ENCODE peak calls at places on chromosomes 6 and 20, in eight cellular contexts. One of them, this sample, is unnamed.

GRCh38 chr20:63939061-63939935 is 16.9 kb downstream of the UCKL1 start:
- DNase-seq in GM10248: no peak
- DNase-seq in activated T-helper 1 cell treated with anti-CD3 and anti-CD28 coated beads, Interleukin-2, amount 50 U/mL, for 16 hours: no peak
- DNase-seq in NCI-H2081 treated with DMSO at 0.1 percent for 48 hours: no peak
- DNase-seq in NCI-H345: no peak
- DNase-seq in substantia nigra: no peak
- DNase-seq in pancreas: peak
- DNase-seq in activated T-cell treated with anti-CD3 and anti-CD28 coated beads, Interleukin-2, amount 50 U/mL, for 4 hours: no peak
- DNase-seq in this sample: no peak

GRCh38 chr6:166025149-166025898 is 142.3 kb downstream of the TBXT start:
- DNase-seq in NCI-H2081 treated with DMSO at 0.1 percent for 48 hours: no peak
- DNase-seq in GM10248: no peak
- DNase-seq in NCI-H345: no peak
- DNase-seq in pancreas: no peak
- DNase-seq in substantia nigra: no peak
- DNase-seq in activated T-cell treated with anti-CD3 and anti-CD28 coated beads, Interleukin-2, amount 50 U/mL, for 4 hours: no peak
- DNase-seq in activated T-helper 1 cell treated with anti-CD3 and anti-CD28 coated beads, Interleukin-2, amount 50 U/mL, for 16 hours: no peak
- DNase-seq in this sample: no peak

GRCh38 chr20:31894980-31895675 is 24.7 kb downstream of the TTLL9 start:
- DNase-seq in activated T-cell treated with anti-CD3 and anti-CD28 coated beads, Interleukin-2, amount 50 U/mL, for 4 hours: no peak
- DNase-seq in pancreas: no peak
- DNase-seq in NCI-H2081 treated with DMSO at 0.1 percent for 48 hours: no peak
- DNase-seq in activated T-helper 1 cell treated with anti-CD3 and anti-CD28 coated beads, Interleukin-2, amount 50 U/mL, for 16 hours: no peak
- DNase-seq in GM10248: peak
- DNase-seq in NCI-H345: no peak
- DNase-seq in substantia nigra: peak
- DNase-seq in this sample: no peak

GRCh38 chr6:67667640-67668422 is 967.3 kb upstream of the ADGRB3 start:
- DNase-seq in NCI-H2081 treated with DMSO at 0.1 percent for 48 hours: no peak
- DNase-seq in GM10248: no peak
- DNase-seq in substantia nigra: no peak
- DNase-seq in activated T-cell treated with anti-CD3 and anti-CD28 coated beads, Interleukin-2, amount 50 U/mL, for 4 hours: no peak
- DNase-seq in activated T-helper 1 cell treated with anti-CD3 and anti-CD28 coated beads, Interleukin-2, amount 50 U/mL, for 16 hours: no peak
- DNase-seq in pancreas: no peak
- DNase-seq in NCI-H345: no peak
- DNase-seq in this sample: no peak

GRCh38 chr6:62903263-62903662 is 308.0 kb upstream of the FKBP1C start:
- DNase-seq in NCI-H2081 treated with DMSO at 0.1 percent for 48 hours: no peak
- DNase-seq in activated T-helper 1 cell treated with anti-CD3 and anti-CD28 coated beads, Interleukin-2, amount 50 U/mL, for 16 hours: no peak
- DNase-seq in GM10248: no peak
- DNase-seq in NCI-H345: no peak
- DNase-seq in substantia nigra: no peak
- DNase-seq in activated T-cell treated with anti-CD3 and anti-CD28 coated beads, Interleukin-2, amount 50 U/mL, for 4 hours: no peak
- DNase-seq in pancreas: no peak
- DNase-seq in this sample: no peak

GRCh38 chr6:125906158-125906998 is 50.2 kb upstream of the HINT3 start:
- DNase-seq in NCI-H345: no peak
- DNase-seq in pancreas: peak
- DNase-seq in substantia nigra: no peak
- DNase-seq in NCI-H2081 treated with DMSO at 0.1 percent for 48 hours: no peak
- DNase-seq in GM10248: peak
- DNase-seq in activated T-helper 1 cell treated with anti-CD3 and anti-CD28 coated beads, Interleukin-2, amount 50 U/mL, for 16 hours: no peak
- DNase-seq in activated T-cell treated with anti-CD3 and anti-CD28 coated beads, Interleukin-2, amount 50 U/mL, for 4 hours: peak
- DNase-seq in this sample: no peak

GRCh38 chr20:25344634-25345033 is 46.0 kb downstream of the ABHD12 start:
- DNase-seq in pancreas: no peak
- DNase-seq in GM10248: no peak
- DNase-seq in activated T-cell treated with anti-CD3 and anti-CD28 coated beads, Interleukin-2, amount 50 U/mL, for 4 hours: no peak
- DNase-seq in NCI-H345: no peak
- DNase-seq in substantia nigra: no peak
- DNase-seq in activated T-helper 1 cell treated with anti-CD3 and anti-CD28 coated beads, Interleukin-2, amount 50 U/mL, for 16 hours: no peak
- DNase-seq in NCI-H2081 treated with DMSO at 0.1 percent for 48 hours: no peak
- DNase-seq in this sample: no peak

GRCh38 chr6:17042422-17043147 is 59.3 kb upstream of the STMND1 start:
- DNase-seq in GM10248: no peak
- DNase-seq in NCI-H2081 treated with DMSO at 0.1 percent for 48 hours: no peak
- DNase-seq in activated T-helper 1 cell treated with anti-CD3 and anti-CD28 coated beads, Interleukin-2, amount 50 U/mL, for 16 hours: no peak
- DNase-seq in activated T-cell treated with anti-CD3 and anti-CD28 coated beads, Interleukin-2, amount 50 U/mL, for 4 hours: no peak
- DNase-seq in pancreas: peak
- DNase-seq in NCI-H345: no peak
- DNase-seq in substantia nigra: peak
- DNase-seq in this sample: no peak

GRCh38 chr6:119241124-119241491 is 108.5 kb downstream of the MAN1A1 start:
- DNase-seq in activated T-cell treated with anti-CD3 and anti-CD28 coated beads, Interleukin-2, amount 50 U/mL, for 4 hours: no peak
- DNase-seq in activated T-helper 1 cell treated with anti-CD3 and anti-CD28 coated beads, Interleukin-2, amount 50 U/mL, for 16 hours: no peak
- DNase-seq in NCI-H345: peak
- DNase-seq in NCI-H2081 treated with DMSO at 0.1 percent for 48 hours: no peak
- DNase-seq in GM10248: peak
- DNase-seq in substantia nigra: no peak
- DNase-seq in pancreas: no peak
- DNase-seq in this sample: no peak

GRCh38 chr6:146489489-146489888 is 54.1 kb upstream of the RAB32 start:
- DNase-seq in activated T-helper 1 cell treated with anti-CD3 and anti-CD28 coated beads, Interleukin-2, amount 50 U/mL, for 16 hours: no peak
- DNase-seq in substantia nigra: no peak
- DNase-seq in NCI-H345: no peak
- DNase-seq in activated T-cell treated with anti-CD3 and anti-CD28 coated beads, Interleukin-2, amount 50 U/mL, for 4 hours: no peak
- DNase-seq in pancreas: no peak
- DNase-seq in GM10248: no peak
- DNase-seq in NCI-H2081 treated with DMSO at 0.1 percent for 48 hours: no peak
- DNase-seq in this sample: no peak

GRCh38 chr6:22888147-22888831 is 318.9 kb downstream of the HDGFL1 start:
- DNase-seq in GM10248: no peak
- DNase-seq in substantia nigra: no peak
- DNase-seq in pancreas: no peak
- DNase-seq in activated T-cell treated with anti-CD3 and anti-CD28 coated beads, Interleukin-2, amount 50 U/mL, for 4 hours: no peak
- DNase-seq in activated T-helper 1 cell treated with anti-CD3 and anti-CD28 coated beads, Interleukin-2, amount 50 U/mL, for 16 hours: no peak
- DNase-seq in NCI-H2081 treated with DMSO at 0.1 percent for 48 hours: no peak
- DNase-seq in NCI-H345: peak
- DNase-seq in this sample: no peak

GRCh38 chr6:2952557-2953095 is 18.7 kb downstream of the SERPINB6 start:
- DNase-seq in GM10248: peak
- DNase-seq in NCI-H2081 treated with DMSO at 0.1 percent for 48 hours: no peak
- DNase-seq in activated T-cell treated with anti-CD3 and anti-CD28 coated beads, Interleukin-2, amount 50 U/mL, for 4 hours: peak
- DNase-seq in activated T-helper 1 cell treated with anti-CD3 and anti-CD28 coated beads, Interleukin-2, amount 50 U/mL, for 16 hours: no peak
- DNase-seq in substantia nigra: peak
- DNase-seq in pancreas: peak
- DNase-seq in NCI-H345: no peak
- DNase-seq in this sample: no peak

GRCh38 chr20:39019805-39020325 is 57.7 kb downstream of the DHX35 start:
- DNase-seq in GM10248: no peak
- DNase-seq in NCI-H2081 treated with DMSO at 0.1 percent for 48 hours: no peak
- DNase-seq in activated T-cell treated with anti-CD3 and anti-CD28 coated beads, Interleukin-2, amount 50 U/mL, for 4 hours: no peak
- DNase-seq in substantia nigra: no peak
- DNase-seq in NCI-H345: no peak
- DNase-seq in activated T-helper 1 cell treated with anti-CD3 and anti-CD28 coated beads, Interleukin-2, amount 50 U/mL, for 16 hours: no peak
- DNase-seq in pancreas: no peak
- DNase-seq in this sample: no peak

GRCh38 chr20:21607971-21608735 is 94.3 kb upstream of the NKX2-2 start:
- DNase-seq in activated T-cell treated with anti-CD3 and anti-CD28 coated beads, Interleukin-2, amount 50 U/mL, for 4 hours: no peak
- DNase-seq in activated T-helper 1 cell treated with anti-CD3 and anti-CD28 coated beads, Interleukin-2, amount 50 U/mL, for 16 hours: no peak
- DNase-seq in pancreas: peak
- DNase-seq in NCI-H345: peak
- DNase-seq in substantia nigra: peak
- DNase-seq in NCI-H2081 treated with DMSO at 0.1 percent for 48 hours: peak
- DNase-seq in GM10248: no peak
- DNase-seq in this sample: no peak

GRCh38 chr20:60152792-60153191 is 194.6 kb downstream of the CDH26 start:
- DNase-seq in pancreas: no peak
- DNase-seq in activated T-cell treated with anti-CD3 and anti-CD28 coated beads, Interleukin-2, amount 50 U/mL, for 4 hours: no peak
- DNase-seq in substantia nigra: no peak
- DNase-seq in NCI-H2081 treated with DMSO at 0.1 percent for 48 hours: no peak
- DNase-seq in GM10248: no peak
- DNase-seq in activated T-helper 1 cell treated with anti-CD3 and anti-CD28 coated beads, Interleukin-2, amount 50 U/mL, for 16 hours: no peak
- DNase-seq in NCI-H345: no peak
- DNase-seq in this sample: no peak

GRCh38 chr6:90914312-90914711 is 327.4 kb upstream of the MAP3K7 start:
- DNase-seq in substantia nigra: no peak
- DNase-seq in activated T-cell treated with anti-CD3 and anti-CD28 coated beads, Interleukin-2, amount 50 U/mL, for 4 hours: no peak
- DNase-seq in pancreas: no peak
- DNase-seq in NCI-H345: no peak
- DNase-seq in GM10248: no peak
- DNase-seq in NCI-H2081 treated with DMSO at 0.1 percent for 48 hours: no peak
- DNase-seq in activated T-helper 1 cell treated with anti-CD3 and anti-CD28 coated beads, Interleukin-2, amount 50 U/mL, for 16 hours: no peak
- DNase-seq in this sample: no peak

GRCh38 chr6:128363424-128363823 is 157.0 kb downstream of the PTPRK start:
- DNase-seq in activated T-helper 1 cell treated with anti-CD3 and anti-CD28 coated beads, Interleukin-2, amount 50 U/mL, for 16 hours: no peak
- DNase-seq in NCI-H345: no peak
- DNase-seq in substantia nigra: no peak
- DNase-seq in NCI-H2081 treated with DMSO at 0.1 percent for 48 hours: no peak
- DNase-seq in activated T-cell treated with anti-CD3 and anti-CD28 coated beads, Interleukin-2, amount 50 U/mL, for 4 hours: no peak
- DNase-seq in GM10248: no peak
- DNase-seq in pancreas: no peak
- DNase-seq in this sample: no peak

GRCh38 chr6:75206338-75207210 is 721 bp upstream of the COL12A1 start:
- DNase-seq in substantia nigra: no peak
- DNase-seq in GM10248: peak
- DNase-seq in NCI-H2081 treated with DMSO at 0.1 percent for 48 hours: no peak
- DNase-seq in pancreas: no peak
- DNase-seq in activated T-cell treated with anti-CD3 and anti-CD28 coated beads, Interleukin-2, amount 50 U/mL, for 4 hours: no peak
- DNase-seq in activated T-helper 1 cell treated with anti-CD3 and anti-CD28 coated beads, Interleukin-2, amount 50 U/mL, for 16 hours: no peak
- DNase-seq in NCI-H345: no peak
- DNase-seq in this sample: no peak

GRCh38 chr6:125114248-125114858 is 39.2 kb upstream of the TPD52L1 start:
- DNase-seq in pancreas: peak
- DNase-seq in NCI-H2081 treated with DMSO at 0.1 percent for 48 hours: no peak
- DNase-seq in activated T-helper 1 cell treated with anti-CD3 and anti-CD28 coated beads, Interleukin-2, amount 50 U/mL, for 16 hours: peak
- DNase-seq in GM10248: peak
- DNase-seq in activated T-cell treated with anti-CD3 and anti-CD28 coated beads, Interleukin-2, amount 50 U/mL, for 4 hours: peak
- DNase-seq in substantia nigra: no peak
- DNase-seq in NCI-H345: peak
- DNase-seq in this sample: peak

GRCh38 chr20:31608256-31608980 is 3.3 kb downstream of the ID1 start:
- DNase-seq in NCI-H345: peak
- DNase-seq in GM10248: no peak
- DNase-seq in activated T-helper 1 cell treated with anti-CD3 and anti-CD28 coated beads, Interleukin-2, amount 50 U/mL, for 16 hours: no peak
- DNase-seq in NCI-H2081 treated with DMSO at 0.1 percent for 48 hours: peak
- DNase-seq in substantia nigra: peak
- DNase-seq in pancreas: peak
- DNase-seq in activated T-cell treated with anti-CD3 and anti-CD28 coated beads, Interleukin-2, amount 50 U/mL, for 4 hours: no peak
- DNase-seq in this sample: peak

GRCh38 chr6:30136570-30137286 is 788 bp downstream of the TRIM40 start:
- DNase-seq in pancreas: no peak
- DNase-seq in substantia nigra: no peak
- DNase-seq in GM10248: no peak
- DNase-seq in NCI-H2081 treated with DMSO at 0.1 percent for 48 hours: no peak
- DNase-seq in activated T-cell treated with anti-CD3 and anti-CD28 coated beads, Interleukin-2, amount 50 U/mL, for 4 hours: no peak
- DNase-seq in activated T-helper 1 cell treated with anti-CD3 and anti-CD28 coated beads, Interleukin-2, amount 50 U/mL, for 16 hours: no peak
- DNase-seq in NCI-H345: no peak
- DNase-seq in this sample: no peak

GRCh38 chr6:163095401-163095800 is 319.1 kb upstream of the QKI start:
- DNase-seq in substantia nigra: no peak
- DNase-seq in pancreas: no peak
- DNase-seq in activated T-helper 1 cell treated with anti-CD3 and anti-CD28 coated beads, Interleukin-2, amount 50 U/mL, for 16 hours: no peak
- DNase-seq in NCI-H2081 treated with DMSO at 0.1 percent for 48 hours: no peak
- DNase-seq in GM10248: no peak
- DNase-seq in activated T-cell treated with anti-CD3 and anti-CD28 coated beads, Interleukin-2, amount 50 U/mL, for 4 hours: no peak
- DNase-seq in NCI-H345: no peak
- DNase-seq in this sample: no peak

GRCh38 chr6:28794175-28795002 is 129.4 kb downstream of the TRIM27 start:
- DNase-seq in pancreas: no peak
- DNase-seq in activated T-cell treated with anti-CD3 and anti-CD28 coated beads, Interleukin-2, amount 50 U/mL, for 4 hours: no peak
- DNase-seq in NCI-H2081 treated with DMSO at 0.1 percent for 48 hours: no peak
- DNase-seq in GM10248: no peak
- DNase-seq in activated T-helper 1 cell treated with anti-CD3 and anti-CD28 coated beads, Interleukin-2, amount 50 U/mL, for 16 hours: no peak
- DNase-seq in substantia nigra: no peak
- DNase-seq in NCI-H345: no peak
- DNase-seq in this sample: no peak

GRCh38 chr6:132544826-132545225 is 6.7 kb downstream of the TAAR9 start:
- DNase-seq in activated T-helper 1 cell treated with anti-CD3 and anti-CD28 coated beads, Interleukin-2, amount 50 U/mL, for 16 hours: no peak
- DNase-seq in NCI-H345: no peak
- DNase-seq in substantia nigra: no peak
- DNase-seq in GM10248: no peak
- DNase-seq in NCI-H2081 treated with DMSO at 0.1 percent for 48 hours: no peak
- DNase-seq in pancreas: no peak
- DNase-seq in activated T-cell treated with anti-CD3 and anti-CD28 coated beads, Interleukin-2, amount 50 U/mL, for 4 hours: no peak
- DNase-seq in this sample: no peak

GRCh38 chr20:17680128-17680835 is 1.8 kb downstream of the RRBP1 start:
- DNase-seq in GM10248: no peak
- DNase-seq in activated T-cell treated with anti-CD3 and anti-CD28 coated beads, Interleukin-2, amount 50 U/mL, for 4 hours: no peak
- DNase-seq in substantia nigra: no peak
- DNase-seq in activated T-helper 1 cell treated with anti-CD3 and anti-CD28 coated beads, Interleukin-2, amount 50 U/mL, for 16 hours: no peak
- DNase-seq in NCI-H345: peak
- DNase-seq in pancreas: peak
- DNase-seq in NCI-H2081 treated with DMSO at 0.1 percent for 48 hours: no peak
- DNase-seq in this sample: no peak

GRCh38 chr20:44856847-44857448 is 28.6 kb upstream of the YWHAB start:
- DNase-seq in pancreas: no peak
- DNase-seq in activated T-helper 1 cell treated with anti-CD3 and anti-CD28 coated beads, Interleukin-2, amount 50 U/mL, for 16 hours: no peak
- DNase-seq in activated T-cell treated with anti-CD3 and anti-CD28 coated beads, Interleukin-2, amount 50 U/mL, for 4 hours: no peak
- DNase-seq in NCI-H345: no peak
- DNase-seq in GM10248: no peak
- DNase-seq in substantia nigra: no peak
- DNase-seq in NCI-H2081 treated with DMSO at 0.1 percent for 48 hours: no peak
- DNase-seq in this sample: no peak

GRCh38 chr6:130288065-130288464 is 65.3 kb upstream of the SAMD3 start:
- DNase-seq in activated T-helper 1 cell treated with anti-CD3 and anti-CD28 coated beads, Interleukin-2, amount 50 U/mL, for 16 hours: no peak
- DNase-seq in NCI-H345: no peak
- DNase-seq in substantia nigra: no peak
- DNase-seq in pancreas: no peak
- DNase-seq in GM10248: no peak
- DNase-seq in activated T-cell treated with anti-CD3 and anti-CD28 coated beads, Interleukin-2, amount 50 U/mL, for 4 hours: no peak
- DNase-seq in NCI-H2081 treated with DMSO at 0.1 percent for 48 hours: no peak
- DNase-seq in this sample: no peak

GRCh38 chr20:38143238-38143645 is 21.8 kb downstream of the TGM2 start:
- DNase-seq in NCI-H345: no peak
- DNase-seq in activated T-cell treated with anti-CD3 and anti-CD28 coated beads, Interleukin-2, amount 50 U/mL, for 4 hours: no peak
- DNase-seq in pancreas: no peak
- DNase-seq in activated T-helper 1 cell treated with anti-CD3 and anti-CD28 coated beads, Interleukin-2, amount 50 U/mL, for 16 hours: no peak
- DNase-seq in substantia nigra: no peak
- DNase-seq in NCI-H2081 treated with DMSO at 0.1 percent for 48 hours: no peak
- DNase-seq in GM10248: no peak
- DNase-seq in this sample: no peak

GRCh38 chr6:114342086-114342825 is 567 bp downstream of the HS3ST5 start:
- DNase-seq in NCI-H345: no peak
- DNase-seq in GM10248: peak
- DNase-seq in activated T-cell treated with anti-CD3 and anti-CD28 coated beads, Interleukin-2, amount 50 U/mL, for 4 hours: no peak
- DNase-seq in pancreas: peak
- DNase-seq in activated T-helper 1 cell treated with anti-CD3 and anti-CD28 coated beads, Interleukin-2, amount 50 U/mL, for 16 hours: no peak
- DNase-seq in substantia nigra: peak
- DNase-seq in NCI-H2081 treated with DMSO at 0.1 percent for 48 hours: no peak
- DNase-seq in this sample: no peak

GRCh38 chr6:157471077-157471686 is 90.2 kb downstream of the ZDHHC14 start:
- DNase-seq in activated T-cell treated with anti-CD3 and anti-CD28 coated beads, Interleukin-2, amount 50 U/mL, for 4 hours: no peak
- DNase-seq in activated T-helper 1 cell treated with anti-CD3 and anti-CD28 coated beads, Interleukin-2, amount 50 U/mL, for 16 hours: no peak
- DNase-seq in pancreas: no peak
- DNase-seq in NCI-H2081 treated with DMSO at 0.1 percent for 48 hours: no peak
- DNase-seq in substantia nigra: no peak
- DNase-seq in NCI-H345: no peak
- DNase-seq in GM10248: no peak
- DNase-seq in this sample: no peak

GRCh38 chr6:144546807-144547206 is 261.7 kb downstream of the UTRN start:
- DNase-seq in substantia nigra: no peak
- DNase-seq in pancreas: no peak
- DNase-seq in activated T-helper 1 cell treated with anti-CD3 and anti-CD28 coated beads, Interleukin-2, amount 50 U/mL, for 16 hours: no peak
- DNase-seq in NCI-H2081 treated with DMSO at 0.1 percent for 48 hours: no peak
- DNase-seq in activated T-cell treated with anti-CD3 and anti-CD28 coated beads, Interleukin-2, amount 50 U/mL, for 4 hours: no peak
- DNase-seq in GM10248: no peak
- DNase-seq in NCI-H345: no peak
- DNase-seq in this sample: no peak

GRCh38 chr6:13172294-13172693 is 156.0 kb downstream of the TBC1D7 start:
- DNase-seq in NCI-H2081 treated with DMSO at 0.1 percent for 48 hours: no peak
- DNase-seq in substantia nigra: no peak
- DNase-seq in pancreas: no peak
- DNase-seq in activated T-cell treated with anti-CD3 and anti-CD28 coated beads, Interleukin-2, amount 50 U/mL, for 4 hours: no peak
- DNase-seq in GM10248: no peak
- DNase-seq in NCI-H345: no peak
- DNase-seq in activated T-helper 1 cell treated with anti-CD3 and anti-CD28 coated beads, Interleukin-2, amount 50 U/mL, for 16 hours: no peak
- DNase-seq in this sample: no peak

GRCh38 chr6:143390278-143390677 is 60.2 kb downstream of the ADAT2 start:
- DNase-seq in pancreas: no peak
- DNase-seq in NCI-H345: no peak
- DNase-seq in NCI-H2081 treated with DMSO at 0.1 percent for 48 hours: no peak
- DNase-seq in GM10248: no peak
- DNase-seq in activated T-helper 1 cell treated with anti-CD3 and anti-CD28 coated beads, Interleukin-2, amount 50 U/mL, for 16 hours: no peak
- DNase-seq in substantia nigra: no peak
- DNase-seq in activated T-cell treated with anti-CD3 and anti-CD28 coated beads, Interleukin-2, amount 50 U/mL, for 4 hours: no peak
- DNase-seq in this sample: no peak

GRCh38 chr6:133040025-133040838 is 200.9 kb upstream of the EYA4 start:
- DNase-seq in NCI-H2081 treated with DMSO at 0.1 percent for 48 hours: no peak
- DNase-seq in GM10248: peak
- DNase-seq in activated T-helper 1 cell treated with anti-CD3 and anti-CD28 coated beads, Interleukin-2, amount 50 U/mL, for 16 hours: no peak
- DNase-seq in pancreas: no peak
- DNase-seq in activated T-cell treated with anti-CD3 and anti-CD28 coated beads, Interleukin-2, amount 50 U/mL, for 4 hours: no peak
- DNase-seq in substantia nigra: no peak
- DNase-seq in NCI-H345: no peak
- DNase-seq in this sample: no peak